ENCODE peak calls at places on chromosomes 5 and 9, in eight cellular contexts. H is neural progenitor cell, S is heart left ventricle, R is caudate nucleus, T is mesendoderm, I is IMR-90, D is upper lobe of right lung, K is ascending aorta. G is an unnamed sample.

GRCh38 chr9:91395106-91395552 is 28.5 kb downstream of the NFIL3 start:
- DNase-seq in H (no peak), S (no peak), R (no peak), T (no peak), I (peak; percentile 53), D (no peak), K (no peak), G (peak; percentile 57)

GRCh38 chr5:107361945-107362344 is 308.8 kb downstream of the EFNA5 start:
- DNase-seq in H (no peak), S (no peak), R (no peak), T (no peak), I (peak; percentile 21), D (no peak), K (no peak), G (peak; percentile 56)

GRCh38 chr9:19440823-19441580 is 32.2 kb downstream of the ACER2 start:
- DNase-seq in H (no peak), S (no peak), R (no peak), T (no peak), I (no peak), D (no peak), K (no peak), G (no peak)

GRCh38 chr9:23492126-23493002 is 333.7 kb downstream of the ELAVL2 start:
- DNase-seq in H (peak; percentile 71), S (no peak), R (no peak), T (peak; percentile 83), I (peak; percentile 0), D (no peak), K (no peak), G (peak; percentile 24)

GRCh38 chr5:147509710-147510651 is at the start of gene DPYSL3:
- DNase-seq in H (peak; percentile 93), S (peak; percentile 74), R (peak; percentile 18), T (peak; percentile 84), I (peak; percentile 78), D (peak; percentile 78), K (peak; percentile 22), G (no peak)

GRCh38 chr9:134210908-134211810 is 46.8 kb upstream of the RNU6ATAC start:
- DNase-seq in H (no peak), S (no peak), R (peak; percentile 46), T (no peak), I (no peak), D (peak; percentile 53), K (no peak), G (no peak)

GRCh38 chr9:79471577-79472543 is 99.9 kb upstream of the TLE4 start:
- DNase-seq in H (peak; percentile 39), S (peak; percentile 42), R (peak; percentile 26), T (peak; percentile 27), I (peak; percentile 35), D (no peak), K (peak; percentile 8), G (no peak)

GRCh38 chr5:14120176-14120575 is 23.0 kb upstream of the TRIO start:
- DNase-seq in H (no peak), S (no peak), R (no peak), T (no peak), I (no peak), D (no peak), K (no peak), G (no peak)

GRCh38 chr5:5178121-5178520 is 38.0 kb downstream of the ADAMTS16 start:
- DNase-seq in H (no peak), S (no peak), R (no peak), T (peak; percentile 51), I (no peak), D (no peak), K (no peak), G (no peak)

GRCh38 chr9:517993-518392 is 303.3 kb downstream of the DOCK8 start:
- DNase-seq in H (no peak), S (no peak), R (no peak), T (no peak), I (no peak), D (no peak), K (no peak), G (peak; percentile 66)
- H3K27ac ChIP-seq in H (no peak overlapping the region), S (no peak overlapping the region), R (no peak overlapping the region), T (no peak overlapping the region), I (no peak overlapping the region), D (no peak overlapping the region), K (no peak overlapping the region), G (peak overlapping the region; percentile 77)

DNA sequence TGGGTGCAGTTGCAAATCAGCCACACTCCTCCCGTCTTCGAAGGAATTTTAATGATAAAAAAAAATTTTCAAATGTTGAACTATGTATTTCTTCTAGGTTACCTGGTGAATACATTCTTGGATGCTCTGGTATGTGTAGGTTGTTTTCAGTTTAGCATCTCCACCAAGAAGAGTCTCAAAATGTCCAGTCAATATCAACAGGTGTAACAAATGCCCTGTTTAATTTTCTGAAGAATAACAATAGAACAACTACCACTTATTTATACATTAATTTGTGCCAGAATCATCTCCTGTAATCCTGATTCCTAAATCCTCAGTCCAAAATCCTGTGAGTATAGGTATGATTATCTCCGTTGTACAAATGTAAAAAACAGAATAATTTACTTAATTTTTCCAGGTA is 67.8 kb downstream of the EBF1 start:
- DNase-seq in H (no peak), S (no peak), R (no peak), T (no peak), I (no peak), D (no peak), K (no peak), G (no peak)
- H3K27ac ChIP-seq in H (no peak overlapping the region), S (peak overlapping the region; percentile 59), R (no peak overlapping the region), T (no peak overlapping the region), I (no peak overlapping the region), D (no peak overlapping the region), K (peak overlapping the region; percentile 62), G (no peak overlapping the region)

DNA sequence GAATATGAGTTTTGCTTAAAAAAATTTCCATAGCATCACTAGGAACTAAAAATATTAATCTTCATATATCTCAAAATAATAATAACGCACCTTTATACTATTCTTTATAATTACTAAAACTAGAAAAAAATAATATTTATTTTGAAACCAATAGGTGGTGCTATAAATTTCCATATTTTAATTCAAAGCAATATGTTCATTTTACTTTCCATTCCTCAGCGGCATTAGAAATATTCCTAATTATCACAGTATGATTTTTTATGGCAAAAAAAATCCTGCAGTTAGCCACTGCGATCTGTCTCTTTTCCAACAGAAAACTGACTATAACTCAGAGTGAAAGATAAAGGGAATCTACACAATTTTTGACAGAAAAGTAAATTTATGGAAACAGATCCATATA is 167.4 kb upstream of the MPDZ start:
- DNase-seq in H (no peak), S (no peak), R (no peak), T (no peak), I (no peak), D (no peak), K (no peak), G (no peak)
- H3K27ac ChIP-seq in H (no peak overlapping the region), S (peak overlapping the region; percentile 69), R (no peak overlapping the region), T (no peak overlapping the region), I (no peak overlapping the region), D (no peak overlapping the region), K (no peak overlapping the region), G (no peak overlapping the region)

GRCh38 chr5:58264276-58264675 is 195.6 kb downstream of the PLK2 start:
- DNase-seq in H (no peak), S (no peak), R (no peak), T (no peak), I (no peak), D (no peak), K (no peak), G (no peak)

GRCh38 chr5:58260243-58260642 is 199.6 kb downstream of the PLK2 start:
- DNase-seq in H (no peak), S (no peak), R (no peak), T (no peak), I (no peak), D (no peak), K (no peak), G (no peak)

GRCh38 chr5:58261605-58262004 is 198.3 kb downstream of the PLK2 start:
- DNase-seq in H (no peak), S (peak; percentile 30), R (no peak), T (no peak), I (peak; percentile 65), D (no peak), K (no peak), G (no peak)

GRCh38 chr5:58263291-58263690 is 196.6 kb downstream of the PLK2 start:
- DNase-seq in H (no peak), S (no peak), R (no peak), T (no peak), I (no peak), D (no peak), K (no peak), G (no peak)

DNA sequence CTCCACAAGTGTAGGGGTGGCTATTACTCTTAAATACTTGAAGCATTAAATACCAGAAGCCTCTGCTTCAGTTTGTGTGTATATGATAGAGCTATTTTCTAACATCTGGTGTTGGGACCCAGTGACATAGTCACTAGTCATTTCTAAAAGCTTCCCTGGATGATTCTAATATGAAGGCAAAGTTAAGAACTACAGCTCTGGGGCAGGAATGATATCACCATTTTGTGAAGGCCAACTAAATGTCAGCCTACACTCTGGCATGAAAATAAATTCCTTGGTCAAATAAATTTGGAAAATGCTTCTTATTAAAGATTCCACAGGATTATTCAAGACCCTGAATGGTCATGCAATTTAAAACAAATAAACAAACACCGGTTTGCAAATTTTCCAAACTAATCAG is 197.7 kb downstream of the PLK2 start:
- DNase-seq in H (no peak), S (no peak), R (no peak), T (no peak), I (peak; percentile 51), D (no peak), K (no peak), G (no peak)
- H3K27ac ChIP-seq in H (no peak overlapping the region), S (peak overlapping the region; percentile 37), R (no peak overlapping the region), T (no peak overlapping the region), I (no peak overlapping the region), D (no peak overlapping the region), K (peak overlapping the region; percentile 24), G (peak overlapping the region; percentile 13)

GRCh38 chr5:150561571-150562295 is 53.8 kb downstream of the NDST1 start:
- DNase-seq in H (no peak), S (no peak), R (no peak), T (no peak), I (no peak), D (no peak), K (no peak), G (no peak)
- H3K27ac ChIP-seq in H (no peak overlapping the region), S (no peak overlapping the region), R (no peak overlapping the region), T (no peak overlapping the region), I (no peak overlapping the region), D (no peak overlapping the region), K (no peak overlapping the region), G (no peak overlapping the region)

DNA sequence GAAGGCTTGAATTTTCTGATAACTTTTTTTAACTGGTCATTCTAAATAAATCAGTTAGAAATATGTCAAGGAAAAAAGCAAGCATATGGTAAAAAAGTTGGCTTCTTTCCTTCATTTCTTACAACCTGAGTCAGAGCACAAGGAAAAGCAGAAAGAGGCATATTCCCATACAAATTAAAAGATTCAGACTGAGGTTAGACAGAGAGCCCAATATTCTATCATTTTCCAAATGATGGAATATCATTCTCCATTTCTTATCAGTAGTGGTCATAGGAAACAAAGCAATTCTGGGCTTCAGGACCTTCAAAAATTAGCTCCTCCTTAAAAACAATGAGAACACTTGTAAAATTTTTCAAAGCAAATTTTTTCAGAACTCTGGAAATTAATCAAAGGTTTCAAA is 732.1 kb downstream of the MAT2B start:
- DNase-seq in H (no peak), S (no peak), R (no peak), T (no peak), I (peak; percentile 41), D (no peak), K (no peak), G (no peak)
- H3K27ac ChIP-seq in H (no peak overlapping the region), S (no peak overlapping the region), R (no peak overlapping the region), T (no peak overlapping the region), I (no peak overlapping the region), D (no peak overlapping the region), K (no peak overlapping the region), G (no peak overlapping the region)